ENCODE peak calls at places on chromosomes 5 and 9, in six cellular contexts. V, S, Q, R, Z and I are unnamed samples.

GRCh38 chr5:161895510-161895909 is 47.6 kb downstream of the GABRA1 start:
- DNase-seq in V (no peak), S (no peak), Q (no peak), R (no peak), Z (no peak), I (no peak)

GRCh38 chr9:16257604-16258003 is 612.9 kb downstream of the BNC2 start:
- DNase-seq in V (peak), S (no peak), Q (no peak), R (no peak), Z (no peak), I (no peak)

GRCh38 chr5:107468286-107468685 is 202.5 kb downstream of the EFNA5 start:
- DNase-seq in V (no peak), S (no peak), Q (no peak), R (no peak), Z (no peak), I (no peak)

GRCh38 chr9:95373069-95373681 is 55.7 kb upstream of the FANCC start:
- DNase-seq in V (peak), S (no peak), Q (no peak), R (peak), Z (no peak), I (no peak)

GRCh38 chr9:93346240-93347112 is 105.0 kb upstream of the FAM120A start:
- DNase-seq in V (no peak), S (no peak), Q (no peak), R (no peak), Z (peak), I (no peak)

GRCh38 chr5:147688965-147689364 is 93.6 kb downstream of the JAKMIP2 start:
- DNase-seq in V (no peak), S (no peak), Q (no peak), R (no peak), Z (no peak), I (no peak)

GRCh38 chr9:37386988-37387387 is 35.5 kb upstream of the GRHPR start:
- DNase-seq in V (no peak), S (no peak), Q (no peak), R (no peak), Z (no peak), I (no peak)

GRCh38 chr5:69331528-69332445 is 814 bp downstream of the CCDC125 start:
- DNase-seq in V (no peak), S (no peak), Q (no peak), R (no peak), Z (no peak), I (no peak)

GRCh38 chr9:77769246-77769645 is 121.1 kb upstream of the GNA14 start:
- DNase-seq in V (no peak), S (no peak), Q (no peak), R (no peak), Z (no peak), I (no peak)

GRCh38 chr5:10691826-10692785 is 68.9 kb downstream of the DAP start:
- DNase-seq in V (no peak), S (no peak), Q (no peak), R (no peak), Z (no peak), I (no peak)

GRCh38 chr5:64229163-64229774 is 63.6 kb downstream of the RNF180 start:
- DNase-seq in V (no peak), S (no peak), Q (no peak), R (no peak), Z (no peak), I (peak)

GRCh38 chr5:1329111-1329579 is 15.8 kb downstream of the CLPTM1L start:
- DNase-seq in V (peak), S (no peak), Q (no peak), R (no peak), Z (no peak), I (no peak)

GRCh38 chr5:66223637-66224036 is 79.5 kb downstream of the SREK1 start:
- DNase-seq in V (no peak), S (no peak), Q (no peak), R (no peak), Z (no peak), I (no peak)

GRCh38 chr9:129027685-129028191 is 393 bp downstream of the SH3GLB2 start:
- DNase-seq in V (peak), S (no peak), Q (no peak), R (peak), Z (no peak), I (no peak)

GRCh38 chr9:112500842-112501241 is 14.2 kb downstream of the KIAA1958 start:
- DNase-seq in V (no peak), S (no peak), Q (no peak), R (no peak), Z (no peak), I (no peak)

GRCh38 chr9:110364451-110364850 is 26.8 kb upstream of the TXNDC8 start:
- DNase-seq in V (no peak), S (no peak), Q (no peak), R (no peak), Z (no peak), I (no peak)

GRCh38 chr5:154524846-154525245 is 46.8 kb upstream of the HAND1 start:
- DNase-seq in V (no peak), S (no peak), Q (no peak), R (no peak), Z (no peak), I (no peak)

GRCh38 chr5:77852514-77853352 is 76.6 kb upstream of the TBCA start:
- DNase-seq in V (no peak), S (no peak), Q (no peak), R (peak), Z (peak), I (no peak)

GRCh38 chr5:141384471-141385267 is 2.1 kb downstream of the PCDHGA7 start:
- DNase-seq in V (peak), S (no peak), Q (no peak), R (no peak), Z (no peak), I (no peak)